ENCODE peak calls at places on chromosomes 11 and 22, in ten cellular contexts. U is kidney; H is astrocyte of the spinal cord; M is fibroblast of pulmonary artery; V is cardiac muscle cell; J is PC-9; B is esophagus muscularis mucosa; G is CD8-positive, alpha-beta T cell; L is IMR-90; R is AG04450. A is an unnamed sample.

GRCh38 chr11:24155792-24156191 is 341.1 kb upstream of the LUZP2 start:
- DNase-seq in U (no peak), H (no peak), M (no peak), V (no peak), J (no peak), B (no peak), G (no peak), L (no peak), R (no peak), A (no peak)

GRCh38 chr11:125165111-125165663 is 636 bp downstream of the PKNOX2 start:
- DNase-seq in U (peak), H (peak), M (peak), V (peak), J (no peak), B (no peak), G (no peak), L (peak), R (no peak), A (peak)

GRCh38 chr22:48245119-48245485 is 1482.7 kb downstream of the TBC1D22A start:
- DNase-seq in U (no peak), H (no peak), M (no peak), V (no peak), J (no peak), B (no peak), G (peak), L (no peak), R (no peak), A (no peak)

GRCh38 chr11:123450593-123450992 is 20.5 kb downstream of the GRAMD1B start:
- DNase-seq in U (no peak), H (peak), M (peak), V (peak), J (no peak), B (no peak), G (no peak), L (peak), R (peak), A (no peak)

GRCh38 chr22:21606775-21607174 is 23.0 kb downstream of the YDJC start:
- DNase-seq in U (no peak), H (no peak), M (no peak), V (no peak), J (no peak), B (no peak), G (no peak), L (no peak), R (no peak), A (peak)

GRCh38 chr11:98940913-98941312 is 79.8 kb upstream of the CNTN5 start:
- DNase-seq in U (no peak), H (no peak), M (no peak), V (no peak), J (no peak), B (no peak), G (no peak), L (no peak), R (no peak), A (peak)

GRCh38 chr11:119421941-119422504 is 949 bp downstream of the THY1 start:
- DNase-seq in U (no peak), H (no peak), M (no peak), V (peak), J (no peak), B (no peak), G (peak), L (peak), R (no peak), A (no peak)

GRCh38 chr11:68946416-68947090 is 34.2 kb downstream of the MRGPRD start:
- DNase-seq in U (peak), H (peak), M (peak), V (peak), J (peak), B (no peak), G (no peak), L (peak), R (peak), A (peak)

GRCh38 chr11:74822187-74822586 is 73.5 kb downstream of the RNF169 start:
- DNase-seq in U (no peak), H (peak), M (peak), V (peak), J (no peak), B (no peak), G (no peak), L (peak), R (peak), A (no peak)

GRCh38 chr11:65553301-65554001 is 4.7 kb downstream of the LTBP3 start:
- DNase-seq in U (peak), H (no peak), M (no peak), V (no peak), J (peak), B (no peak), G (peak), L (no peak), R (no peak), A (no peak)

GRCh38 chr11:126355926-126356897 is 726 bp downstream of the ST3GAL4 start:
- DNase-seq in U (no peak), H (no peak), M (no peak), V (no peak), J (peak), B (no peak), G (no peak), L (no peak), R (no peak), A (peak)

GRCh38 chr11:18617688-18618340 is 16.3 kb downstream of the SPTY2D1 start:
- DNase-seq in U (no peak), H (peak), M (peak), V (peak), J (no peak), B (no peak), G (peak), L (peak), R (no peak), A (no peak)

GRCh38 chr11:48096588-48097525 is 116.5 kb downstream of the PTPRJ start:
- DNase-seq in U (no peak), H (peak), M (peak), V (no peak), J (peak), B (peak), G (peak), L (peak), R (no peak), A (peak)

GRCh38 chr11:71459767-71460320 is 6.8 kb downstream of the NADSYN1 start:
- DNase-seq in U (peak), H (no peak), M (no peak), V (no peak), J (no peak), B (no peak), G (no peak), L (no peak), R (no peak), A (no peak)

GRCh38 chr11:73019448-73019847 is 122.7 kb downstream of the FCHSD2 start:
- DNase-seq in U (no peak), H (no peak), M (no peak), V (no peak), J (no peak), B (no peak), G (no peak), L (no peak), R (no peak), A (no peak)

GRCh38 chr11:45872513-45873356 is 12.7 kb upstream of the MAPK8IP1 start:
- DNase-seq in U (no peak), H (peak), M (peak), V (peak), J (peak), B (no peak), G (peak), L (peak), R (peak), A (peak)

GRCh38 chr11:73760066-73760679 is 701 bp downstream of the RAB6A start:
- DNase-seq in U (peak), H (peak), M (peak), V (peak), J (no peak), B (no peak), G (peak), L (peak), R (no peak), A (no peak)

GRCh38 chr11:67379061-67380058 is 6.0 kb upstream of the CLCF1 start:
- DNase-seq in U (peak), H (no peak), M (no peak), V (no peak), J (peak), B (no peak), G (no peak), L (no peak), R (no peak), A (peak)

GRCh38 chr11:22561283-22561682 is 64.3 kb downstream of the FANCF start:
- DNase-seq in U (no peak), H (no peak), M (no peak), V (no peak), J (no peak), B (no peak), G (no peak), L (no peak), R (no peak), A (no peak)

GRCh38 chr11:64864473-64865285 is 13.7 kb downstream of the EHD1 start:
- DNase-seq in U (peak), H (peak), M (peak), V (peak), J (no peak), B (peak), G (no peak), L (peak), R (peak), A (peak)

GRCh38 chr11:88246680-88247079 is 71.4 kb upstream of the RAB38 start:
- DNase-seq in U (no peak), H (peak), M (peak), V (peak), J (no peak), B (no peak), G (no peak), L (peak), R (peak), A (peak)

GRCh38 chr11:87236368-87236767 is 198.6 kb downstream of the TMEM135 start:
- DNase-seq in U (no peak), H (peak), M (peak), V (no peak), J (no peak), B (no peak), G (no peak), L (peak), R (no peak), A (peak)

GRCh38 chr11:26721967-26722366 is at the start of gene SLC5A12:
- DNase-seq in U (no peak), H (no peak), M (no peak), V (no peak), J (no peak), B (no peak), G (no peak), L (no peak), R (no peak), A (no peak)

GRCh38 chr22:22210375-22210774 is 34.2 kb upstream of the VPREB1 start:
- DNase-seq in U (peak), H (peak), M (peak), V (peak), J (peak), B (no peak), G (no peak), L (peak), R (peak), A (peak)

GRCh38 chr11:27291302-27291889 is 71.6 kb downstream of the CCDC34 start:
- DNase-seq in U (no peak), H (no peak), M (no peak), V (no peak), J (no peak), B (no peak), G (no peak), L (no peak), R (no peak), A (peak)

GRCh38 chr11:32297629-32298028 is 137.7 kb downstream of the WT1 start:
- DNase-seq in U (no peak), H (peak), M (peak), V (peak), J (peak), B (no peak), G (no peak), L (peak), R (no peak), A (peak)

GRCh38 chr11:104338186-104338585 is 174.2 kb upstream of the PDGFD start:
- DNase-seq in U (no peak), H (peak), M (no peak), V (no peak), J (no peak), B (no peak), G (no peak), L (peak), R (no peak), A (peak)

GRCh38 chr11:20450829-20451228 is 63.3 kb downstream of the PRMT3 start:
- DNase-seq in U (no peak), H (no peak), M (no peak), V (no peak), J (no peak), B (no peak), G (no peak), L (no peak), R (no peak), A (no peak)

GRCh38 chr11:2565447-2566222 is 120.8 kb downstream of the KCNQ1 start:
- DNase-seq in U (peak), H (no peak), M (no peak), V (no peak), J (no peak), B (no peak), G (no peak), L (no peak), R (no peak), A (no peak)

GRCh38 chr22:33921576-33922181 is 1.4 kb upstream of the LARGE1 start:
- DNase-seq in U (peak), H (peak), M (peak), V (peak), J (no peak), B (peak), G (no peak), L (peak), R (peak), A (peak)

GRCh38 chr11:10302744-10303557 is 1.9 kb upstream of the ADM start:
- DNase-seq in U (peak), H (peak), M (peak), V (peak), J (peak), B (peak), G (peak), L (peak), R (no peak), A (peak)

GRCh38 chr11:74333193-74333592 is 21.8 kb upstream of the P4HA3 start:
- DNase-seq in U (no peak), H (no peak), M (no peak), V (no peak), J (no peak), B (no peak), G (no peak), L (no peak), R (no peak), A (no peak)

GRCh38 chr11:76574406-76574805 is 96.1 kb downstream of the LRRC32 start:
- DNase-seq in U (no peak), H (peak), M (peak), V (peak), J (no peak), B (no peak), G (no peak), L (peak), R (peak), A (no peak)

GRCh38 chr11:76380161-76380976 is 563 bp downstream of the THAP12 start:
- DNase-seq in U (no peak), H (peak), M (peak), V (peak), J (no peak), B (no peak), G (no peak), L (peak), R (no peak), A (peak)

GRCh38 chr11:132962026-132962425 is 570.3 kb downstream of the OPCML start:
- DNase-seq in U (no peak), H (peak), M (peak), V (peak), J (no peak), B (peak), G (no peak), L (peak), R (peak), A (no peak)

GRCh38 chr11:9344046-9344680 is 29.8 kb upstream of the TMEM41B start:
- DNase-seq in U (no peak), H (no peak), M (no peak), V (no peak), J (no peak), B (no peak), G (no peak), L (no peak), R (no peak), A (no peak)

GRCh38 chr22:47419239-47419638 is 656.8 kb downstream of the TBC1D22A start:
- DNase-seq in U (no peak), H (no peak), M (no peak), V (no peak), J (no peak), B (no peak), G (no peak), L (no peak), R (no peak), A (no peak)

GRCh38 chr11:62708423-62709261 is 1.2 kb downstream of the GNG3 start:
- DNase-seq in U (no peak), H (no peak), M (no peak), V (no peak), J (peak), B (no peak), G (peak), L (no peak), R (no peak), A (peak)
- H3K4me3 ChIP-seq in U (peak), H (peak), M (peak), V (peak), J (peak), B (peak), G (peak), L (peak), R (peak), A (peak)

GRCh38 chr22:39185601-39186012 is 33.1 kb upstream of the CBX7 start:
- DNase-seq in U (peak), H (no peak), M (peak), V (peak), J (no peak), B (no peak), G (no peak), L (peak), R (no peak), A (no peak)
- TF ChIP-seq CTCF in U (peak), H (peak), M (peak), V (peak), J (no peak), B (peak), G (no peak), L (peak), R (peak), A (peak)

GRCh38 chr11:315051-315481 is 1.2 kb downstream of the IFITM1 start:
- DNase-seq in U (peak), H (no peak), M (no peak), V (no peak), J (no peak), B (no peak), G (peak), L (no peak), R (no peak), A (no peak)

GRCh38 chr11:315516-315994 is 1.7 kb downstream of the IFITM1 start:
- DNase-seq in U (peak), H (no peak), M (no peak), V (no peak), J (no peak), B (no peak), G (peak), L (no peak), R (no peak), A (no peak)

GRCh38 chr11:312092-312816 is 1.6 kb upstream of the IFITM1 start:
- DNase-seq in U (peak), H (no peak), M (peak), V (peak), J (no peak), B (no peak), G (peak), L (no peak), R (no peak), A (no peak)

GRCh38 chr11:313304-313786 is 495 bp upstream of the IFITM1 start:
- DNase-seq in U (peak), H (no peak), M (no peak), V (no peak), J (no peak), B (no peak), G (peak), L (no peak), R (no peak), A (no peak)

GRCh38 chr11:313787-314547 is at the start of gene IFITM1:
- DNase-seq in U (peak), H (peak), M (peak), V (peak), J (no peak), B (no peak), G (peak), L (peak), R (peak), A (peak)
- H3K4me3 ChIP-seq in U (peak), H (peak), M (peak), V (peak), J (no peak), B (peak), G (peak), L (peak), R (peak), A (peak)

DNA sequence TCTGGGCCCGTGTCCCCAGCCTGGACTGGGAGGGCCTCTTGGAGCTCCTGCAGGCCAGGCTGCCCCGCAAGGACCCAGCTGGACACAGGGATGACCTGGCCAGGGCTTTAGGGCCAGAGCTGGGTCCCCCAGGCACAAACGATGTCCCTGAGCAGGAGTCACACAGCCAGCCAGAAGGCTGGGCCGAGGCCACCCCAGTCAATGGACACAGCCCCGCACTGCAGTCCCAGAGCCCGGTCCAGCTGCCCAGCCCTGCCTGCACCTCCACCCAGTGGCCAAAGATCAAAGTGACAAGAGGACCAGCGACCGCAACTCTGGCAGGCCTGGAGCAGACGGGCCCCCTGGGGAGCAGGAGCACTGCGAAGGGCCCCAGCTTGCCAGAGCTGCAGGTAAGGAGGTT is 38.2 kb downstream of the TRIOBP start:
- DNase-seq in U (no peak), H (no peak), M (no peak), V (no peak), J (peak), B (no peak), G (no peak), L (no peak), R (no peak), A (no peak)
- TF ChIP-seq CTCF in U (peak), H (peak), M (peak), V (peak), J (peak), B (peak), G (no peak), L (peak), R (peak), A (peak)

GRCh38 chr22:17633217-17633997 is 4.9 kb upstream of the ATP6V1E1 start:
- DNase-seq in U (no peak), H (peak), M (peak), V (peak), J (peak), B (no peak), G (no peak), L (peak), R (peak), A (peak)
- H3K4me3 ChIP-seq in U (no peak), H (no peak), M (no peak), V (no peak), J (peak), B (no peak), G (no peak), L (no peak), R (no peak), A (no peak)

GRCh38 chr11:16195659-16196058 is 160.7 kb downstream of the SOX6 start:
- DNase-seq in U (no peak), H (peak), M (peak), V (peak), J (no peak), B (no peak), G (no peak), L (peak), R (peak), A (no peak)

GRCh38 chr11:16193897-16194381 is 162.4 kb downstream of the SOX6 start:
- DNase-seq in U (no peak), H (no peak), M (peak), V (peak), J (no peak), B (no peak), G (no peak), L (peak), R (no peak), A (no peak)

GRCh38 chr11:16191852-16192240 is 164.5 kb downstream of the SOX6 start:
- DNase-seq in U (no peak), H (no peak), M (no peak), V (no peak), J (no peak), B (no peak), G (no peak), L (no peak), R (no peak), A (no peak)

GRCh38 chr11:16194566-16194965 is 161.8 kb downstream of the SOX6 start:
- DNase-seq in U (no peak), H (peak), M (peak), V (peak), J (no peak), B (no peak), G (no peak), L (peak), R (no peak), A (no peak)

GRCh38 chr11:16191212-16191851 is 165.0 kb downstream of the SOX6 start:
- DNase-seq in U (no peak), H (no peak), M (no peak), V (no peak), J (no peak), B (no peak), G (no peak), L (peak), R (no peak), A (peak)
- TF ChIP-seq CTCF in U (no peak), H (no peak), M (no peak), V (no peak), J (no peak), B (no peak), G (no peak), L (no peak), R (no peak), A (no peak)

DNA sequence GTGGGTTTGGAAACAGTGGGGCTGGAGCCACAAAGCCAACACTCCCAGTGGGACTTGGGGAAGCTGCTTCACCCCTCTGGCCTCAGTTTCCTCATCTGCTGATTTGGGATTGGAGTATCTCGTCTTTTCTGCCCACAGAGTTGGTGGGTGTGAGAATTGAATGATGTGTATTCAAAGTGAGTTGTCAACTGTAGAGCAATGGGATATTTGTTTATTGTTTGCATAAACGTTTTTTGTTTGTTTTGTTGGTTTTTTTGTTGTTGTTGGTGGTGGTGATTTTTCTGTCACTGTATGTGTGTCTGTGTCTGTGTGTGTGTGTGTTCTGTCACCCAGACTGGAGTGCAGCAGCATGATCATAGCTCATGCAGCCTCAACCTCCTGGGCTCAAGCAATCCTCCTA is 542.0 kb downstream of the MIAT start:
- DNase-seq in U (no peak), H (no peak), M (no peak), V (no peak), J (no peak), B (no peak), G (no peak), L (no peak), R (no peak), A (no peak)
- H3K4me3 ChIP-seq in U (no peak), H (no peak), M (no peak), V (no peak), J (no peak), B (no peak), G (no peak), L (no peak), R (no peak), A (no peak)

GRCh38 chr11:128467610-128468041 is 119.7 kb downstream of the ETS1 start:
- DNase-seq in U (peak), H (peak), M (peak), V (peak), J (peak), B (peak), G (no peak), L (peak), R (peak), A (peak)
- TF ChIP-seq CTCF in U (no peak), H (no peak), M (peak), V (peak), J (no peak), B (no peak), G (no peak), L (peak), R (peak), A (peak)